ENCODE peak calls at places on chromosome 6, in nine cellular contexts. One of them, this sample, is unnamed.

GRCh38 chr6:26200918-26201721 is 113.9 kb downstream of the HFE start:
- DNase-seq in left ventricle myocardium inferior: no peak
- DNase-seq in breast epithelium: no peak
- DNase-seq in dorsolateral prefrontal cortex: no peak
- DNase-seq in spleen: no peak
- DNase-seq in A549: no peak
- DNase-seq in IMR-90: no peak
- DNase-seq in endodermal cell: peak
- DNase-seq in neural progenitor cell: peak
- DNase-seq in this sample: no peak

GRCh38 chr6:137497722-137498463 is 3.7 kb upstream of the OLIG3 start:
- DNase-seq in left ventricle myocardium inferior: no peak
- DNase-seq in A549: no peak
- DNase-seq in neural progenitor cell: peak
- DNase-seq in endodermal cell: peak
- DNase-seq in dorsolateral prefrontal cortex: no peak
- DNase-seq in breast epithelium: no peak
- DNase-seq in spleen: no peak
- DNase-seq in IMR-90: no peak
- DNase-seq in this sample: no peak

GRCh38 chr6:144931172-144932035 is 646.3 kb downstream of the UTRN start:
- DNase-seq in left ventricle myocardium inferior: no peak
- DNase-seq in IMR-90: peak
- DNase-seq in neural progenitor cell: peak
- DNase-seq in endodermal cell: peak
- DNase-seq in dorsolateral prefrontal cortex: peak
- DNase-seq in A549: peak
- DNase-seq in breast epithelium: no peak
- DNase-seq in spleen: no peak
- DNase-seq in this sample: no peak

GRCh38 chr6:47780510-47781356 is 1.1 kb upstream of the OPN5 start:
- DNase-seq in spleen: no peak
- DNase-seq in breast epithelium: no peak
- DNase-seq in neural progenitor cell: peak
- DNase-seq in endodermal cell: peak
- DNase-seq in A549: peak
- DNase-seq in left ventricle myocardium inferior: no peak
- DNase-seq in IMR-90: peak
- DNase-seq in dorsolateral prefrontal cortex: peak
- DNase-seq in this sample: no peak

GRCh38 chr6:74780831-74781230 is 425.0 kb downstream of the COL12A1 start:
- DNase-seq in A549: no peak
- DNase-seq in dorsolateral prefrontal cortex: no peak
- DNase-seq in IMR-90: peak
- DNase-seq in left ventricle myocardium inferior: no peak
- DNase-seq in breast epithelium: no peak
- DNase-seq in spleen: no peak
- DNase-seq in endodermal cell: no peak
- DNase-seq in neural progenitor cell: no peak
- DNase-seq in this sample: no peak

GRCh38 chr6:157255079-157255478 is 68.2 kb downstream of the TMEM242 start:
- DNase-seq in breast epithelium: no peak
- DNase-seq in neural progenitor cell: no peak
- DNase-seq in left ventricle myocardium inferior: no peak
- DNase-seq in dorsolateral prefrontal cortex: no peak
- DNase-seq in endodermal cell: no peak
- DNase-seq in IMR-90: no peak
- DNase-seq in spleen: no peak
- DNase-seq in A549: no peak
- DNase-seq in this sample: no peak

GRCh38 chr6:1326535-1327121 is 14.7 kb downstream of the FOXQ1 start:
- DNase-seq in A549: no peak
- DNase-seq in dorsolateral prefrontal cortex: no peak
- DNase-seq in spleen: no peak
- DNase-seq in endodermal cell: no peak
- DNase-seq in neural progenitor cell: no peak
- DNase-seq in IMR-90: peak
- DNase-seq in breast epithelium: no peak
- DNase-seq in left ventricle myocardium inferior: no peak
- DNase-seq in this sample: no peak

GRCh38 chr6:164887660-164888059 is 421.7 kb downstream of the C6orf118 start:
- DNase-seq in neural progenitor cell: no peak
- DNase-seq in endodermal cell: no peak
- DNase-seq in A549: no peak
- DNase-seq in dorsolateral prefrontal cortex: no peak
- DNase-seq in spleen: no peak
- DNase-seq in breast epithelium: no peak
- DNase-seq in left ventricle myocardium inferior: no peak
- DNase-seq in IMR-90: no peak
- DNase-seq in this sample: no peak

GRCh38 chr6:112337209-112337638 is 9.9 kb upstream of the RFPL4B start:
- DNase-seq in neural progenitor cell: peak
- DNase-seq in dorsolateral prefrontal cortex: peak
- DNase-seq in spleen: no peak
- DNase-seq in breast epithelium: no peak
- DNase-seq in A549: peak
- DNase-seq in IMR-90: peak
- DNase-seq in endodermal cell: peak
- DNase-seq in left ventricle myocardium inferior: peak
- DNase-seq in this sample: peak

GRCh38 chr6:137571854-137572253 is 77.7 kb upstream of the OLIG3 start:
- DNase-seq in endodermal cell: peak
- DNase-seq in IMR-90: peak
- DNase-seq in neural progenitor cell: peak
- DNase-seq in breast epithelium: no peak
- DNase-seq in dorsolateral prefrontal cortex: no peak
- DNase-seq in spleen: no peak
- DNase-seq in left ventricle myocardium inferior: no peak
- DNase-seq in A549: peak
- DNase-seq in this sample: no peak

GRCh38 chr6:156410649-156411048 is 366.5 kb upstream of the ARID1B start:
- DNase-seq in left ventricle myocardium inferior: no peak
- DNase-seq in dorsolateral prefrontal cortex: no peak
- DNase-seq in IMR-90: no peak
- DNase-seq in neural progenitor cell: no peak
- DNase-seq in endodermal cell: no peak
- DNase-seq in breast epithelium: no peak
- DNase-seq in spleen: no peak
- DNase-seq in A549: no peak
- DNase-seq in this sample: no peak

GRCh38 chr6:166736606-166737005 is 109.6 kb upstream of the RPS6KA2 start:
- DNase-seq in endodermal cell: peak
- DNase-seq in breast epithelium: no peak
- DNase-seq in IMR-90: peak
- DNase-seq in neural progenitor cell: no peak
- DNase-seq in dorsolateral prefrontal cortex: no peak
- DNase-seq in A549: peak
- DNase-seq in left ventricle myocardium inferior: no peak
- DNase-seq in spleen: no peak
- DNase-seq in this sample: no peak

GRCh38 chr6:52157301-52157930 is 28.8 kb upstream of the IL17A start:
- DNase-seq in breast epithelium: no peak
- DNase-seq in dorsolateral prefrontal cortex: no peak
- DNase-seq in spleen: no peak
- DNase-seq in left ventricle myocardium inferior: no peak
- DNase-seq in IMR-90: peak
- DNase-seq in endodermal cell: no peak
- DNase-seq in A549: no peak
- DNase-seq in neural progenitor cell: no peak
- DNase-seq in this sample: no peak

GRCh38 chr6:39171489-39172376 is 56.7 kb upstream of the SAYSD1 start:
- DNase-seq in breast epithelium: no peak
- DNase-seq in A549: no peak
- DNase-seq in dorsolateral prefrontal cortex: no peak
- DNase-seq in endodermal cell: peak
- DNase-seq in left ventricle myocardium inferior: no peak
- DNase-seq in IMR-90: no peak
- DNase-seq in spleen: no peak
- DNase-seq in neural progenitor cell: no peak
- DNase-seq in this sample: no peak

DNA sequence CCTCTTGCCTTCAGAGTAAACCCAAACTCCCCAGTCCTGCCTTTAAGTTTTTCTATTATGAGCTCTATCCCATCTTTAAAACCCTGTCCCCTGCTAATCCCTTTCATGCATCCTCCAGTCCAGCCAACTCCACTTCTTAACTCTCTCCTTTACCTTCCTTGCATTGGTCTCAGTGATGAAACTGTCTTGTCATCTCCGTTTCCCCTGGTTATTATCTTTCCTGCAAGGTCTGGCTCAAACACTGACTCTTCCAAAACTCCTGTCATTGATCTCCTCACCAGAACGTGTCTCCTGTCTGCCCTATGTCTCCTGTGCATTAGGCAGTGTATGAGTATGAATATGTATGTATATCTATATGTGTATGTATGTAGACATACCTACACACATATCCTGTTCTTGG is 11.8 kb upstream of the FNDC1 start:
- DNase-seq in breast epithelium: no peak
- DNase-seq in IMR-90: no peak
- DNase-seq in spleen: no peak
- DNase-seq in dorsolateral prefrontal cortex: no peak
- DNase-seq in left ventricle myocardium inferior: no peak
- DNase-seq in endodermal cell: no peak
- DNase-seq in neural progenitor cell: no peak
- DNase-seq in A549: no peak
- DNase-seq in this sample: no peak
- TF ChIP-seq CTCF in breast epithelium: no peak
- TF ChIP-seq CTCF in IMR-90: no peak
- TF ChIP-seq CTCF in spleen: no peak
- TF ChIP-seq CTCF in dorsolateral prefrontal cortex: no peak
- TF ChIP-seq CTCF in left ventricle myocardium inferior: no peak
- TF ChIP-seq CTCF in endodermal cell: no peak
- TF ChIP-seq CTCF in neural progenitor cell: no peak
- TF ChIP-seq CTCF in A549: no peak
- TF ChIP-seq CTCF in this sample: no peak

DNA sequence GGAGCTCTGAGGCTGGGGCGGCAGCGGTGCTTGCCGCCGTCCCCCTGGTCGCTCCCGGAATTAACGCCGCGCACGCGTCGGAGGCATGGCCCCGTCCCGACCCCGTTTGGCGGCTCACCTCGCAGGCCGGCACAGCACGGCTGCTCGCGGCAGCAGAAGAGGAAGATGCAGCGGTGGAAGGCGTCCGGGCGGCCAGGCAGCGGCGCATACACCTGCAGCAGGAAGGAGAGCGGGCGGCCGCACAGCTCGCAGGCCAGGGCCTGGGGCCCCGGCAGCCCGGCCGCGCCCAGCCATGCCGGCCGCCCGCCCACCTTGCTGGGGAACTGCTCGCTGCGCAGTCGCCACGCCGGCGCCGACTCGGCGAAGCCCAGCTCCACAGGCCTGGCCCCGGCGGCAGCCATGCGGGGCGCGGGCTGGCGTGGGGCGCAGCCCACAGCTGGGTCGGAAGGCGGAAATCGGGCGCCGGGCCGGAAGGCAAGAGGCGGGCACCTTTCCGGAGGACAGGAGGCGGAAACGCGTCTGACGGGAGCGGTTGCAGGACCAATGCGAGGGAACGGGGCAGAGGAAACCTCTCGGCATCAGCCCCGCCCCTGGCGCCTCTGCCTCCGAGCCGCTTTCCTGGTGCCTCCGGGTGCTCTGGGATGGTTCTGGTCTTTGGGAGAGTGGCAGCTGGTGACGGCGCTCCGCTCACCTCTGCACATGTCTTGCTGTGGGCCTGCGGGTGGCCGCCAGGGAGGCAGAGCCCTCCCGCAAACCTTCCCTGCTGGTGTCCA is at the start of gene PDCD2:
- DNase-seq in endodermal cell: peak
- DNase-seq in neural progenitor cell: peak
- DNase-seq in A549: peak
- DNase-seq in left ventricle myocardium inferior: peak
- DNase-seq in breast epithelium: peak
- DNase-seq in dorsolateral prefrontal cortex: peak
- DNase-seq in IMR-90: peak
- DNase-seq in spleen: peak
- DNase-seq in this sample: peak
- H3K4me3 ChIP-seq in endodermal cell: peak
- H3K4me3 ChIP-seq in neural progenitor cell: peak
- H3K4me3 ChIP-seq in A549: peak
- H3K4me3 ChIP-seq in left ventricle myocardium inferior: peak
- H3K4me3 ChIP-seq in breast epithelium: peak
- H3K4me3 ChIP-seq in dorsolateral prefrontal cortex: peak
- H3K4me3 ChIP-seq in IMR-90: peak
- H3K4me3 ChIP-seq in spleen: peak
- H3K4me3 ChIP-seq in this sample: peak

DNA sequence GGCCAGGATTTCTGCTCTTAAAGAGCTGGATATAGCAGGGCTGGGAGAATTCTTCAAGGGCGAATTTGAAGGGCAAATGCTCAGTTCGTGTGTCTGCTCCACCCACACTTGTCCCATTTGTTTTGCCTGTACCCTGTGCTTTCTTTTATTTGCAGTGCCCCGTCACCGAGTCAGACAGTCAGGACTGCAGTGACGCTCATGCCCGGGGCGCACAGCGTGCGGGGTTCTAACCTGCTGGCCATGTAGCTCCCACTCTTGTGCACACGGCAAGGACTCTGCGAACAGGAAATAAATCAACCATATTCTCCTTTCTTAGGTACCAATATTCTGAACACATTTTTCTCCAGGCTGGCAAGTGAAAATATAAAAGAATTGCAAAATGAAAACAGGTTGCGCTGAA is 17.7 kb downstream of the LYRM4 start:
- DNase-seq in spleen: no peak
- DNase-seq in endodermal cell: no peak
- DNase-seq in neural progenitor cell: no peak
- DNase-seq in A549: no peak
- DNase-seq in left ventricle myocardium inferior: no peak
- DNase-seq in dorsolateral prefrontal cortex: no peak
- DNase-seq in IMR-90: no peak
- DNase-seq in breast epithelium: no peak
- DNase-seq in this sample: no peak
- H3K27ac ChIP-seq in spleen: no peak
- H3K27ac ChIP-seq in endodermal cell: no peak
- H3K27ac ChIP-seq in neural progenitor cell: no peak
- H3K27ac ChIP-seq in A549: no peak
- H3K27ac ChIP-seq in left ventricle myocardium inferior: no peak
- H3K27ac ChIP-seq in dorsolateral prefrontal cortex: no peak
- H3K27ac ChIP-seq in IMR-90: no peak
- H3K27ac ChIP-seq in breast epithelium: no peak
- H3K27ac ChIP-seq in this sample: no peak

DNA sequence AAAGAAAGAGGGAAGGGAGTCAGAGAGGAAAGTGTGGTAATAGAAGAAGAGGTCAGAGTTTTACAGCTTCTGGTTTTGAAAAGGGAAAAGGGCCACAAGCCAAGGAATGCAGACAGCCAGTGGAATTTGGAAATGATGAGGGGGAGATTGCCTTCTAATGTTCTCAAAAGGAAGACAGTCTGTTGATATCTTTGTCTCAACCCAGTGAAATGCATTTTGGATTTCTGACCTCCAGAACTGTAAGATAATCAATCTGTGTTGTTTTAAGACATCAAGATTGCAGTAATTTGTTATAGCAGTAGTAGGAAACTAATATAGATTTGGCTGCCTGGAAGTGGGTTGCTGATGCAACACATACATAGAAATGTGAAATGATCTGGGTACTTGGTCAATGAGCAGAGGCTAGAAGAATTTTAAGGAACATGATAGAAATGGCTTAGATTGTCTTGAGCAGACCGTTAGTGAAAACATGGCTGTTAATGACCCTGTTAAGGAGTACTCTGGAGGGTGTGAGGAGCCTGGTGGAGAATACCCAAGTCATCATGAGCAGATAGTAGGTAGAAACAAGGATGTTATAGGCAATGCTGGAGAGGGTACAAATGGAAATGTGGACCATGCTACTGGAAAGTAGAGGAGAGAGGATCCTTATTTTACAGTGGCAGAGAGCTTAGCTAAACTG is 255.8 kb upstream of the RAB32 start:
- DNase-seq in dorsolateral prefrontal cortex: no peak
- DNase-seq in IMR-90: no peak
- DNase-seq in A549: no peak
- DNase-seq in breast epithelium: no peak
- DNase-seq in spleen: no peak
- DNase-seq in endodermal cell: no peak
- DNase-seq in left ventricle myocardium inferior: no peak
- DNase-seq in neural progenitor cell: no peak
- DNase-seq in this sample: no peak
- TF ChIP-seq CTCF in dorsolateral prefrontal cortex: no peak
- TF ChIP-seq CTCF in IMR-90: no peak
- TF ChIP-seq CTCF in A549: no peak
- TF ChIP-seq CTCF in breast epithelium: no peak
- TF ChIP-seq CTCF in spleen: no peak
- TF ChIP-seq CTCF in endodermal cell: no peak
- TF ChIP-seq CTCF in left ventricle myocardium inferior: no peak
- TF ChIP-seq CTCF in neural progenitor cell: no peak
- TF ChIP-seq CTCF in this sample: no peak